ENCODE peak calls at places on chromosome 22, in seven cellular contexts. V is CD8-positive, alpha-beta T cell; C is MM.1S; D is CD8-positive, alpha-beta memory T cell; H is HCT116; K is mesenchymal stem cell; J is IMR-90. X is an unnamed sample.

GRCh38 chr22:47156352-47157092 is 394.1 kb downstream of the TBC1D22A start:
- DNase-seq in D (no peak), K (no peak), J (no peak), H (no peak), V (no peak), C (no peak), X (no peak)

GRCh38 chr22:32020117-32020516 is 22.9 kb upstream of the SLC5A1 start:
- DNase-seq in H (peak; percentile 51), V (no peak), D (no peak), C (peak; percentile 12), K (peak; percentile 85), J (peak; percentile 81), X (no peak)

GRCh38 chr22:42344391-42344861 is 74.0 kb upstream of the TCF20 start:
- DNase-seq in D (no peak), C (no peak), V (no peak), H (no peak), J (no peak), K (no peak), X (peak; percentile 68)

GRCh38 chr22:26610072-26610958 is 7.5 kb downstream of the CRYBB1 start:
- DNase-seq in H (no peak), V (peak; percentile 43), D (peak; percentile 70), C (peak; percentile 95), K (peak; percentile 46), J (peak; percentile 96), X (peak; percentile 74)

GRCh38 chr22:30212363-30212995 is 34.1 kb downstream of the LIF start:
- DNase-seq in K (peak; percentile 94), D (no peak), C (no peak), J (peak; percentile 95), H (peak; percentile 93), V (no peak), X (peak; percentile 83)

GRCh38 chr22:48752451-48753380 is 1075.0 kb downstream of the BRD1 start:
- DNase-seq in D (no peak), V (no peak), H (no peak), C (no peak), J (no peak), K (no peak), X (no peak)

GRCh38 chr22:42608481-42609361 is 6.0 kb downstream of the POLDIP3 start:
- DNase-seq in K (peak; percentile 75), J (peak; percentile 76), H (no peak), V (no peak), D (no peak), C (no peak), X (no peak)

GRCh38 chr22:31945478-31945815 is 1.1 kb downstream of the YWHAH start:
- DNase-seq in J (no peak), K (no peak), C (no peak), V (no peak), D (no peak), H (no peak), X (no peak)

GRCh38 chr22:46693634-46694422 is 44.2 kb downstream of the CERK start:
- DNase-seq in D (no peak), H (no peak), K (no peak), J (no peak), V (no peak), C (no peak), X (no peak)

GRCh38 chr22:31625661-31626426 is 36.2 kb downstream of the PISD start:
- DNase-seq in D (no peak), V (peak; percentile 20), J (peak; percentile 19), H (no peak), C (no peak), K (no peak), X (peak; percentile 83)

GRCh38 chr22:27667121-27667843 is 134.3 kb downstream of the MN1 start:
- DNase-seq in H (no peak), K (no peak), V (no peak), C (no peak), J (no peak), D (no peak), X (peak; percentile 44)

GRCh38 chr22:46421272-46421671 is 85.8 kb downstream of the TRMU start:
- DNase-seq in K (no peak), D (peak; percentile 63), C (peak; percentile 87), J (no peak), H (no peak), V (peak; percentile 48), X (no peak)

GRCh38 chr22:41512421-41513194 is 31.7 kb downstream of the POLR3H start:
- DNase-seq in V (no peak), K (peak; percentile 72), H (peak; percentile 40), J (peak; percentile 70), D (no peak), C (no peak), X (no peak)

GRCh38 chr22:44331881-44332714 is 19.3 kb upstream of the SHISAL1 start:
- DNase-seq in J (peak; percentile 33), K (peak; percentile 39), V (no peak), H (no peak), D (no peak), C (no peak), X (no peak)

GRCh38 chr22:38172489-38173155 is 9.0 kb downstream of the PLA2G6 start:
- DNase-seq in V (peak; percentile 84), J (peak; percentile 65), C (no peak), K (no peak), D (peak; percentile 78), H (no peak), X (peak; percentile 84)

GRCh38 chr22:27170491-27170890 is 513.1 kb downstream of the MIAT start:
- DNase-seq in V (no peak), J (peak; percentile 48), K (peak; percentile 89), H (peak; percentile 29), C (no peak), D (no peak), X (no peak)

GRCh38 chr22:43923191-43923590 is 414 bp upstream of the PNPLA3 start:
- DNase-seq in J (no peak), C (no peak), D (no peak), V (no peak), K (peak; percentile 55), H (no peak), X (no peak)

GRCh38 chr22:35615156-35615555 is 2.0 kb downstream of the MB start:
- DNase-seq in J (no peak), H (no peak), K (no peak), V (no peak), C (no peak), D (no peak), X (no peak)

GRCh38 chr22:30183861-30184278 is 62.7 kb downstream of the LIF start:
- DNase-seq in J (peak; percentile 71), H (no peak), V (no peak), C (no peak), D (no peak), K (peak; percentile 85), X (no peak)

GRCh38 chr22:26580240-26580962 is 9.5 kb downstream of the TPST2 start:
- DNase-seq in C (no peak), D (no peak), V (no peak), H (no peak), K (no peak), J (no peak), X (peak; percentile 47)

GRCh38 chr22:48053973-48054372 is 1291.5 kb downstream of the TBC1D22A start:
- DNase-seq in H (no peak), D (no peak), J (no peak), C (no peak), V (no peak), K (no peak), X (no peak)

GRCh38 chr22:25404923-25405853 is 159.3 kb upstream of the GRK3 start:
- DNase-seq in C (peak; percentile 35), H (no peak), J (peak; percentile 73), V (peak; percentile 54), D (peak; percentile 70), K (peak; percentile 76), X (peak; percentile 95)

GRCh38 chr22:26450453-26451185 is 21.6 kb downstream of the ASPHD2 start:
- DNase-seq in J (no peak), D (no peak), V (no peak), H (no peak), K (no peak), C (no peak), X (no peak)

GRCh38 chr22:26835929-26836528 is 178.6 kb downstream of the MIAT start:
- DNase-seq in K (peak; percentile 34), D (no peak), H (peak; percentile 33), V (no peak), J (peak; percentile 23), C (peak; percentile 44), X (no peak)

GRCh38 chr22:41057076-41057475 is 35.3 kb upstream of the EP300 start:
- DNase-seq in K (no peak), V (no peak), D (no peak), J (no peak), H (no peak), C (no peak), X (no peak)

GRCh38 chr22:25564979-25565677 is 653 bp downstream of the GRK3 start:
- DNase-seq in J (no peak), C (no peak), V (no peak), D (peak; percentile 50), K (peak; percentile 11), H (no peak), X (peak; percentile 89)

DNA sequence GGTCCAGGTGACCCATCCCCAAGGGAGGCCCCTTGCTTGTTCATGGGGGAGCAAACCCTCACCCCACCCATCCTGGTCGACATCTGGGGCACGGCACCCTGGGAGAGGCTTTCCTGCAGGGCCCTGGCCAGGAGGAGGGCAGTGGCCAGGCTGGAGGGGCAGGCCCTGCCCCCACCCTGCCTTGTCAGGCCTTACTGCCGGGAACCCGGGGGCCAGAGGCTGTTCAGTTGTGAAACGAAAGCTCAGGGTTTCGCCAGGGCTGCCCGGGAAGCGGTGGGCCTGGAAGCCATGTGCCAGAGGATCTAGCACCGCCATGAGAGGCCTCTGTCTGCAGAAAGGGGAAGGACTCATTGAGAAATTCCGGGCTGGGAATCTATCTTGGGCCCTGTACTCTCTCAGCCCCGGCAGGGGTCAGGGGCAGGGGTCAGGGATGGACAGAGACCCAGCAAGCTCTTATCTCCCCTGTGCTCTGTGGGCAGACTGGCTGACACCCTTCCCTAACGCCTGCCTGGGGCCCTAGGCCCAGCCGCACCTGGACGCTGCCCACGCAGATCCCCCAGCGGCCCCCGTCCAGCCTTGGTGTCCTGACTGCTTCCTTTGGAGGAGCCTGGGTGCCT is 6.3 kb downstream of the PIM3 start:
- DNase-seq in V (peak; percentile 32), D (peak; percentile 48), H (no peak), K (peak; percentile 85), C (no peak), J (no peak), X (peak; percentile 91)
- H3K4me1 ChIP-seq in V (peaks cover 47% of the 10 kb centered on the region), D (peaks cover 43% of the 10 kb centered on the region), H (peaks cover 39% of the 10 kb centered on the region), K (peaks cover 70% of the 10 kb centered on the region), C (peaks cover 13% of the 10 kb centered on the region), J (peaks cover 43% of the 10 kb centered on the region), X (peaks cover 88% of the 10 kb centered on the region)

GRCh38 chr22:45334528-45334927 is 24.8 kb downstream of the FAM118A start:
- DNase-seq in H (no peak), V (no peak), K (no peak), J (no peak), C (no peak), D (no peak), X (no peak)
- H3K4me1 ChIP-seq in H (no peaks in the 10 kb centered on the region), V (peaks cover 28% of the 10 kb centered on the region), K (peaks cover 2% of the 10 kb centered on the region), J (peaks cover under 1% of the 10 kb centered on the region), C (no peaks in the 10 kb centered on the region), D (no peaks in the 10 kb centered on the region), X (peaks cover 37% of the 10 kb centered on the region)

GRCh38 chr22:28793976-28794584 is 6.3 kb downstream of the XBP1 start:
- DNase-seq in J (no peak), H (no peak), V (no peak), D (no peak), K (no peak), C (peak; percentile 48), X (no peak)
- H3K4me1 ChIP-seq in J (no peaks in the 10 kb centered on the region), H (no peaks in the 10 kb centered on the region), V (peaks cover 58% of the 10 kb centered on the region), D (peaks cover 67% of the 10 kb centered on the region), K (peaks cover 3% of the 10 kb centered on the region), C (peaks cover 69% of the 10 kb centered on the region), X (peaks cover 94% of the 10 kb centered on the region)

DNA sequence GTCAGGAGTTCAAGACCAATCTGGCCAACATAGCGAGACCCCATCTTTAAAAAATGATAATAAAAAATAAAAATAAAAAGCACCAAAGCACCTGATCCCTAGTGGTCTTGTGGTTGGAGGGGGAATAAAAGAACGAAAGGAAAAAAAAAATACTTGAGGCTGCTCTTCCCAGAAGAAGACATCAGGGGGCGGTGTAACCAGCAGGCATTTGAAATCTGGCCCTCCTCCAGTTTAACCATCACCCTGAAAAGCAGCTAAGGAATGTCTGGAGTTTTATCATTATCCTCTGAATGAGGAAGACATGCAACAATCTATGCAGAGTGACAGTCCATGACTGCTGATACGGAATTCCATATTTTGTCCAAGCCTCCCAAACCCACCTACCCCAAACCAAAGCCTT is 5.6 kb upstream of the KCTD17 start:
- DNase-seq in C (peak; percentile 11), H (no peak), D (no peak), K (peak; percentile 42), J (peak; percentile 62), V (no peak), X (no peak)
- H3K4me1 ChIP-seq in C (peaks cover 6% of the 10 kb centered on the region), H (peaks cover 6% of the 10 kb centered on the region), D (no peaks in the 10 kb centered on the region), K (peaks cover 20% of the 10 kb centered on the region), J (peaks cover 3% of the 10 kb centered on the region), V (no peaks in the 10 kb centered on the region), X (peaks cover 34% of the 10 kb centered on the region)